ENCODE peak calls at places on chromosomes 12 and 14, in ten cellular contexts. U is CD8-positive, alpha-beta T cell; H is ascending aorta; R is iPS DF 6.9; N is cardiac muscle cell; T is left ventricle myocardium inferior; V is gastrocnemius medialis; Z is GM23248; C is kidney epithelial cell; B is endothelial cell of umbilical vein. X is an unnamed sample. For H3K27me3 and H3K36me3, the result is how much of the 10 kb centered on the place peaks cover.

GRCh38 chr14:68468437-68469207 is 324.2 kb downstream of the ZFP36L1 start:
- DNase-seq in U (peak), H (no peak), R (no peak), N (no peak), T (no peak), V (no peak), Z (peak), C (peak), B (peak), X (no peak)

GRCh38 chr12:86158956-86159355 is 97.2 kb downstream of the MGAT4C start:
- DNase-seq in U (no peak), H (no peak), R (no peak), N (no peak), T (no peak), V (no peak), Z (no peak), C (no peak), B (no peak), X (no peak)

GRCh38 chr12:68831272-68831671 is 23.3 kb downstream of the MDM2 start:
- DNase-seq in U (no peak), H (no peak), R (no peak), N (no peak), T (no peak), V (no peak), Z (no peak), C (no peak), B (no peak), X (no peak)

GRCh38 chr12:76420221-76420620 is 72.0 kb upstream of the BBS10 start:
- DNase-seq in U (no peak), H (no peak), R (no peak), N (no peak), T (no peak), V (no peak), Z (no peak), C (no peak), B (no peak), X (no peak)

GRCh38 chr12:82479511-82479910 is 121.2 kb downstream of the METTL25 start:
- DNase-seq in U (no peak), H (no peak), R (no peak), N (no peak), T (no peak), V (no peak), Z (peak), C (no peak), B (peak), X (no peak)

GRCh38 chr14:44453433-44454171 is 53.5 kb downstream of the FSCB start:
- DNase-seq in U (no peak), H (no peak), R (no peak), N (no peak), T (no peak), V (no peak), Z (no peak), C (no peak), B (no peak), X (no peak)

GRCh38 chr12:127052491-127053232 is 1214.3 kb upstream of the TMEM132C start:
- DNase-seq in U (no peak), H (no peak), R (no peak), N (no peak), T (no peak), V (no peak), Z (peak), C (no peak), B (no peak), X (no peak)

GRCh38 chr14:99734406-99735051 is 50.4 kb downstream of the CYP46A1 start:
- DNase-seq in U (no peak), H (peak), R (no peak), N (no peak), T (peak), V (peak), Z (no peak), C (no peak), B (no peak), X (peak)

GRCh38 chr12:56219840-56220239 is 1.9 kb downstream of the RNF41 start:
- DNase-seq in U (no peak), H (no peak), R (no peak), N (no peak), T (no peak), V (no peak), Z (no peak), C (no peak), B (no peak), X (no peak)

GRCh38 chr14:74038015-74038859 is 19.1 kb downstream of the BBOF1 start:
- DNase-seq in U (no peak), H (no peak), R (no peak), N (peak), T (no peak), V (no peak), Z (peak), C (no peak), B (peak), X (no peak)

GRCh38 chr12:79927772-79928474 is 7.0 kb downstream of the PPP1R12A start:
- DNase-seq in U (peak), H (no peak), R (no peak), N (no peak), T (no peak), V (no peak), Z (peak), C (no peak), B (no peak), X (no peak)

GRCh38 chr12:61023231-61023630 is 1237.0 kb upstream of the USP15 start:
- DNase-seq in U (no peak), H (no peak), R (no peak), N (no peak), T (no peak), V (no peak), Z (no peak), C (no peak), B (no peak), X (peak)

GRCh38 chr14:63510538-63510937 is 32.6 kb downstream of the PPP2R5E start:
- DNase-seq in U (no peak), H (no peak), R (no peak), N (no peak), T (no peak), V (no peak), Z (no peak), C (no peak), B (no peak), X (no peak)

GRCh38 chr12:26732010-26732908 is 100.7 kb downstream of the ITPR2 start:
- DNase-seq in U (no peak), H (no peak), R (no peak), N (no peak), T (no peak), V (no peak), Z (no peak), C (no peak), B (no peak), X (no peak)

GRCh38 chr12:130163461-130164215 is 1.4 kb downstream of the FZD10 start:
- DNase-seq in U (no peak), H (no peak), R (no peak), N (no peak), T (no peak), V (no peak), Z (no peak), C (no peak), B (no peak), X (peak)

GRCh38 chr12:130162267-130162666 is at the start of gene FZD10:
- DNase-seq in U (no peak), H (no peak), R (no peak), N (peak), T (peak), V (peak), Z (peak), C (no peak), B (no peak), X (peak)

GRCh38 chr12:130161261-130162231 is 718 bp upstream of the FZD10 start:
- DNase-seq in U (no peak), H (no peak), R (no peak), N (no peak), T (peak), V (no peak), Z (peak), C (no peak), B (no peak), X (peak)

GRCh38 chr12:130164216-130164542 is 1.9 kb downstream of the FZD10 start:
- DNase-seq in U (no peak), H (no peak), R (no peak), N (no peak), T (no peak), V (no peak), Z (no peak), C (no peak), B (no peak), X (no peak)

GRCh38 chr12:130162771-130163460 is 652 bp downstream of the FZD10 start:
- DNase-seq in U (no peak), H (no peak), R (no peak), N (peak), T (no peak), V (no peak), Z (no peak), C (no peak), B (no peak), X (peak)
- H3K27me3 ChIP-seq in U (under half), H (under half), R (under half), N (half or more), T (half or more), V (under half), Z (under half), C (under half), B (under half), X (half or more)

GRCh38 chr12:131095826-131096680 is 142.3 kb downstream of the ADGRD1 start:
- DNase-seq in U (no peak), H (no peak), R (no peak), N (no peak), T (no peak), V (no peak), Z (no peak), C (no peak), B (no peak), X (peak)
- H3K36me3 ChIP-seq in U (under half), H (under half), R (under half), N (under half), T (under half), V (under half), Z (under half), C (under half), B (under half), X (under half)

GRCh38 chr12:114405449-114406271 is at the start of gene TBX5:
- DNase-seq in U (no peak), H (no peak), R (no peak), N (peak), T (no peak), V (no peak), Z (peak), C (no peak), B (no peak), X (no peak)
- H3K27me3 ChIP-seq in U (under half), H (under half), R (half or more), N (half or more), T (half or more), V (half or more), Z (under half), C (half or more), B (half or more), X (half or more)

GRCh38 chr12:50192241-50192640 is 25.1 kb upstream of the CERS5 start:
- DNase-seq in U (no peak), H (no peak), R (no peak), N (no peak), T (no peak), V (no peak), Z (no peak), C (no peak), B (no peak), X (no peak)
- H3K36me3 ChIP-seq in U (under half), H (half or more), R (under half), N (under half), T (half or more), V (under half), Z (half or more), C (under half), B (under half), X (half or more)

GRCh38 chr12:57797938-57798337 is 15.4 kb downstream of the TSFM start:
- DNase-seq in U (no peak), H (no peak), R (no peak), N (no peak), T (no peak), V (no peak), Z (no peak), C (no peak), B (no peak), X (no peak)
- H3K27me3 ChIP-seq in U (under half), H (under half), R (under half), N (under half), T (under half), V (under half), Z (under half), C (under half), B (under half), X (under half)

GRCh38 chr14:95478309-95478708 is 38.1 kb downstream of the SYNE3 start:
- DNase-seq in U (no peak), H (no peak), R (no peak), N (no peak), T (no peak), V (no peak), Z (no peak), C (no peak), B (no peak), X (no peak)

GRCh38 chr14:95480109-95480886 is 36.2 kb downstream of the SYNE3 start:
- DNase-seq in U (no peak), H (no peak), R (no peak), N (no peak), T (peak), V (peak), Z (peak), C (no peak), B (no peak), X (no peak)

GRCh38 chr14:95479494-95479893 is 37.0 kb downstream of the SYNE3 start:
- DNase-seq in U (no peak), H (no peak), R (no peak), N (no peak), T (no peak), V (no peak), Z (no peak), C (no peak), B (no peak), X (no peak)

GRCh38 chr14:95477411-95478089 is 38.9 kb downstream of the SYNE3 start:
- DNase-seq in U (no peak), H (no peak), R (no peak), N (no peak), T (no peak), V (no peak), Z (no peak), C (no peak), B (no peak), X (no peak)

DNA sequence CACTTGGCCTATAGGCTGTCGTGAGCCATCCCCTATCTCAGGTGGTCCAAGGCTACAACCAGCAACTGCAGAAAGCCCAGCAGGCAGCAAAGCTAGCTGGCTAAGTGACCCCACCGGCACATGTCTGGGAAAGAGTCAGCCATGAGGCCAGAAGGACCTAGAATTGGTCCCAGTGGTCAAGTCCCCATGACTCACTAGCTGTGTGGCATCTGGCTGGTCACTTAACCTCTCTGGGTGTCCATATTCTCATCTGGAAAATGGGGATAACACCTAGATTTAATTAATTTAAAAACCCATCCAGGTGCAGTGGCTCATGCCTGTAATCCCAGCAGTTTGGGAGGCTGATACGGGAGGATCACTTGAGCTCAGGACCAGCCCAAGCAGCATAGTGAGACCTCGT is 37.6 kb downstream of the SYNE3 start:
- DNase-seq in U (no peak), H (no peak), R (no peak), N (no peak), T (no peak), V (no peak), Z (no peak), C (no peak), B (no peak), X (no peak)
- H3K36me3 ChIP-seq in U (under half), H (under half), R (under half), N (under half), T (under half), V (under half), Z (under half), C (under half), B (under half), X (under half)

GRCh38 chr14:69528143-69528542 is 43.6 kb downstream of the PLEKHD1 start:
- DNase-seq in U (no peak), H (no peak), R (no peak), N (no peak), T (no peak), V (no peak), Z (no peak), C (no peak), B (no peak), X (no peak)
- H3K27me3 ChIP-seq in U (under half), H (under half), R (under half), N (under half), T (under half), V (under half), Z (half or more), C (under half), B (under half), X (under half)

GRCh38 chr14:76168531-76168930 is 16.8 kb downstream of the GPATCH2L start:
- DNase-seq in U (no peak), H (no peak), R (no peak), N (no peak), T (no peak), V (no peak), Z (peak), C (peak), B (no peak), X (no peak)
- H3K36me3 ChIP-seq in U (under half), H (under half), R (under half), N (under half), T (half or more), V (under half), Z (under half), C (under half), B (under half), X (under half)

GRCh38 chr14:36270191-36270590 is 50.2 kb downstream of the MBIP start:
- DNase-seq in U (no peak), H (no peak), R (no peak), N (no peak), T (no peak), V (no peak), Z (no peak), C (no peak), B (no peak), X (no peak)

GRCh38 chr14:36279306-36280244 is 40.9 kb downstream of the MBIP start:
- DNase-seq in U (no peak), H (no peak), R (no peak), N (no peak), T (no peak), V (no peak), Z (no peak), C (no peak), B (no peak), X (no peak)

GRCh38 chr14:36271222-36271621 is 49.2 kb downstream of the MBIP start:
- DNase-seq in U (no peak), H (no peak), R (no peak), N (no peak), T (no peak), V (no peak), Z (no peak), C (no peak), B (no peak), X (no peak)

GRCh38 chr14:36271939-36272907 is 48.2 kb downstream of the MBIP start:
- DNase-seq in U (no peak), H (no peak), R (no peak), N (no peak), T (no peak), V (no peak), Z (peak), C (no peak), B (peak), X (peak)

DNA sequence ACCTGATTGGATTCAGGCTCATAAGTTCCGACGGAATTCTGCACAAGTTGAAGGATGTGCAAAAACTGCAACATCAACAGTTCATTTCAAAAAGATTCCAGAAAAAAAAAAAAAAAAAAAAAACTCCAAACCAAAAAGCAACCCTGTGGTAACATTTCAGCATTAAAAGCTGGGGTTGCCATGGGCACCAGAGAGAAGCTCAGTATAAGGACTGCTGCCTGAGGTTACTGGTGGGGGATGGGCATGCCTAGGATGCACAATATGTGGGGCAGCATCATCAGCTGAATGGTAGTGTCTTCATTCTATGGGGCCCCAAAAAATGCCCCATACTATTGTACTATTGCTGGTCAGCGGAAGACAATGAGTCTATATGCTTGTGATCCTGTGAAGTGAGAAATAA is 44.7 kb downstream of the MBIP start:
- DNase-seq in U (no peak), H (no peak), R (no peak), N (no peak), T (no peak), V (no peak), Z (no peak), C (no peak), B (no peak), X (no peak)
- H3K27me3 ChIP-seq in U (under half), H (under half), R (under half), N (under half), T (half or more), V (under half), Z (under half), C (under half), B (under half), X (under half)